ENCODE peak calls at places on chromosome 2, in six cellular contexts. N is H9, W is mesendoderm, S is neuronal stem cell, O is H1, Y is trophoblast cell. G is an unnamed sample.

GRCh38 chr2:96423866-96424265 is 81.3 kb downstream of the NEURL3 start:
- DNase-seq in S (no peak), O (no peak), Y (peak), N (no peak), W (no peak), G (no peak)

GRCh38 chr2:119753930-119754321 is 5.8 kb upstream of the PTPN4 start:
- DNase-seq in W (no peak), S (no peak), N (no peak), Y (no peak), O (no peak), G (no peak)

GRCh38 chr2:118750959-118751565 is 96.4 kb downstream of the EN1 start:
- DNase-seq in N (no peak), W (no peak), S (no peak), O (no peak), Y (no peak), G (no peak)

GRCh38 chr2:165563468-165564225 is 94.1 kb downstream of the CSRNP3 start:
- DNase-seq in N (no peak), W (peak), S (no peak), Y (no peak), O (no peak), G (no peak)

GRCh38 chr2:66587216-66587615 is 152.3 kb downstream of the MEIS1 start:
- DNase-seq in O (no peak), S (no peak), N (peak), W (peak), Y (peak), G (no peak)

GRCh38 chr2:108267117-108267516 is 21.6 kb upstream of the SULT1C2 start:
- DNase-seq in O (no peak), Y (peak), W (no peak), N (no peak), S (no peak), G (peak)

GRCh38 chr2:73944714-73945113 is 18.0 kb downstream of the DGUOK start:
- DNase-seq in W (no peak), S (no peak), N (no peak), Y (peak), O (no peak), G (no peak)

GRCh38 chr2:231640646-231641111 is 48.0 kb downstream of the TEX44 start:
- DNase-seq in N (no peak), S (no peak), Y (peak), W (no peak), O (no peak), G (peak)

GRCh38 chr2:156625360-156625995 is 189.3 kb downstream of the GPD2 start:
- DNase-seq in Y (no peak), W (no peak), O (no peak), N (no peak), S (no peak), G (no peak)

GRCh38 chr2:238425979-238426567 is 654 bp upstream of the ASB1 start:
- DNase-seq in Y (peak), S (peak), N (no peak), W (peak), O (no peak), G (peak)

GRCh38 chr2:217753460-217754200 is 249.2 kb downstream of the TNS1 start:
- DNase-seq in N (no peak), Y (no peak), O (no peak), S (no peak), W (peak), G (peak)

DNA sequence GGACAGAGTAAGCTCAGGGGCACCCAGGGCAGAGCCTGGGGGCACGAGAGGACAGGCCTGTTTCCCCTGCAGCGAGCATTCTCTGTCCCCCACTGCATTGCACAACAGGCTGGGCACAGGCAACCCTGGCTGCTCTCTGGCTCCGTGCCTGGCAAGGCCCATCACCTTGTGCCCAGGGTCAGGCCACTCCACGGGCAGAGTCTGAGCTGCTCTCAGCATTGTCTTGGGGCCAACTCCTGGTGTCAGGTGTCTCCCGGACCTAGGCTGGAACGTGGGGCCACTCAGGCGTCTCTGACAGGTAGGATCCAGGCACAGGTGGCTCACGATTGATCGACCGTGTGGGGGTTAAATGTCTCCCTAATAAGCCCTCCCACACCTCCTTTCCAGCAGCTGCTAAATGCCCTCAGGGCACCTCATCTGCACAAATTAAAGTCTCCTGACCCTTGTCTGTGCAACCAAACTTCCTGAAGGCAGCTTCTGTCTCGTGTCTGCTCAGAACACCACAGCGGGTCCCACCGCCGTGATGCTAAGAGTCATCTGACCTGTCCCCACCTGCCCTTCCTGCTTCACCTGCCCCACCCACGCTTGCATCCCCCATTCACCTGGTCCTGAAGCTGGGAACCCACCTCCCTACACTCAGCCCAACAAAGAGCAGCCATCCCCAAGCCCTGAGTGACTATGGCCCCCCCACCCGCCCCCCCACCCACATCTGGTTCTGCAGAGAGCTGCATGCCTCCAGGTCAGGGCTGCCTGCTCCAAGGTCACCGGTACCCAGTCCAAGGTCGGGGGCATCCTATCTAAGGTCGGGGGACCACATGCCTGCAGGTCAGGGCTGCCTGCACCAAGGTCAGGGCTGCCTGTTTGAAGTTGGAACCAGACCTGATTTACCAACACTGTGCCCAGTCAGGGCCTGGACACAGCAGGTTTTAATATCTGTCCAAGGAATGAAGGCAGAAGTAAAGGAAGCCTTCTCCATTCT is 66.4 kb upstream of the GPC1 start:
- DNase-seq in O (no peak), Y (no peak), S (no peak), W (no peak), N (no peak), G (no peak)
- H3K4ac ChIP-seq in O (no peak), Y (no peak), S (peak), W (no peak), N (no peak), G (no peak)

DNA sequence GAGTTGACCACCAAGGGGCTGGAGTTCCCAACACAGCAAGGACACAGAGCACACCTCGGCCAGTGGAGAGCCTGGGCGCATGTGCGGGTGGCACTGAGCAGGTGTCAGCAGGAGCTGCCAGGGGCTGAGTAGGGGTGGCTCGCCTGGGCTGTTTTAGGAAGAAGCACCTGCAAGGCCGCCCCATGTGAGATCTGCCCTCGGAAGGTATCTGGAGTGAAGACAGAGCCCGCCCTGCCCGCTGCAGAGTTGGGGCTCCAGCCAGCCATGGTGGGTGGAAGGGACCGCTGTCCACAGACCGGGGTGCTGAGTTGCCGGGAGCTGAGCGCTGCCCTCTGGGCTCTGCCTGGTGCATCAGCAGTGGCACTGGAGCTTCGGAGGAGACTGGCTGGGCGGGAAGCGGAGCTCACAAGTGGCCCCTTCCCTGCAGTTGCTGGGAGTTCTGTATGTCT is 35.2 kb downstream of the MTERF4 start:
- DNase-seq in S (peak), O (no peak), Y (no peak), W (peak), N (peak), G (peak)
- H3K27ac ChIP-seq in S (no peak), O (no peak), Y (no peak), W (no peak), N (no peak), G (no peak)

GRCh38 chr2:197102202-197102601 is 175.7 kb upstream of the PGAP1 start:
- DNase-seq in N (no peak), W (no peak), S (no peak), Y (peak), O (no peak), G (no peak)

GRCh38 chr2:197109326-197109725 is 182.8 kb upstream of the PGAP1 start:
- DNase-seq in W (no peak), Y (no peak), S (no peak), O (no peak), N (no peak), G (no peak)

GRCh38 chr2:197103363-197103762 is 176.9 kb upstream of the PGAP1 start:
- DNase-seq in W (no peak), Y (no peak), N (no peak), S (no peak), O (no peak), G (no peak)

GRCh38 chr2:197108758-197109157 is 182.3 kb upstream of the PGAP1 start:
- DNase-seq in N (no peak), S (no peak), Y (peak), O (no peak), W (no peak), G (peak)

DNA sequence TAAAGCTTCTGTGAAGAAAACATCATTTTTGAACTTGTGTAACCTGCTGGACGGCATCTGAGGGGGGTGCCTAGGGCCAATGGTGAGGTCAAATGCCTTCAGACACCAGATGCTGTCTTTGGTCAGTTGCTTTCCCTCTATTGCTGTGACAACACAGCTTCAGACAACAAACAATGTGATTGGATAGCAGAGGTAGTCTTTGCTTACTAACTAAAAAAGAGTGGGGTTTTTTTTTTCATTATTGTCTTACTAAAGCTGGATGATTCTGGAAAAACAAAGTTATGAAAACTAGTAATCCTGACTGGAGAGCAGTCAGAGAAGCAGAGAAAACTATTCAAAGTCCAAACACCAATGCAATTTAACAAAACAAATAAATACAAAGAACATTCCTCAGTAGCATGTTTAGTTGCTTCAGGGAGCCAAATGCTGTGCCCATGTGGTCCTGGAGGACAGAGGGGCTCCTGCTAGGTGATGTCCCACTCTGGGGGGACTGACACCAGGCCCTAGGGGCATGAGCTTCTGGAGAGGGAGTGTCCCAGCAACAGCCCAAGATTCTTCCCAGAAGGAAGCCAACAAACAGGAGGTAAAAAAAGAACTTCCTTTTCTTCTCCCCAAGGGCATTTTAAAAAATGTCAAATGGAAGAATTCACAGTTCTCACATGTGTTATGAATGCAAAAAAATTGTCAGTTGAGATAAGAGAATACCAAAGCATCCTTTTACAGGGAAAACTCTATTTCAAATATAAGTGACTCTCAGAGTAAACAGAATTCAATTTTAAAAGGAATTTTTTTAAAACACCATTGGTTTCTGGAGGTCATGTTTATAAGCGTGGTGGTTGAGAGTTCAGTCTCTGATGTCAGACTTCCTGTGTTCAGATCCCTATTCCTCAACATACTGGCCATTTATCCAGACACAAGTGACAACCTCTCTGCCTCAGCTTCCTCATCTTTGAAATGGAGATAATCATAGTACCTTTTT is 181.1 kb upstream of the PGAP1 start:
- DNase-seq in N (no peak), S (no peak), W (peak), Y (peak), O (no peak), G (peak)
- H2BK5ac ChIP-seq in N (no peak), S (no peak), W (no peak), Y (peak), O (no peak), G (no peak)

DNA sequence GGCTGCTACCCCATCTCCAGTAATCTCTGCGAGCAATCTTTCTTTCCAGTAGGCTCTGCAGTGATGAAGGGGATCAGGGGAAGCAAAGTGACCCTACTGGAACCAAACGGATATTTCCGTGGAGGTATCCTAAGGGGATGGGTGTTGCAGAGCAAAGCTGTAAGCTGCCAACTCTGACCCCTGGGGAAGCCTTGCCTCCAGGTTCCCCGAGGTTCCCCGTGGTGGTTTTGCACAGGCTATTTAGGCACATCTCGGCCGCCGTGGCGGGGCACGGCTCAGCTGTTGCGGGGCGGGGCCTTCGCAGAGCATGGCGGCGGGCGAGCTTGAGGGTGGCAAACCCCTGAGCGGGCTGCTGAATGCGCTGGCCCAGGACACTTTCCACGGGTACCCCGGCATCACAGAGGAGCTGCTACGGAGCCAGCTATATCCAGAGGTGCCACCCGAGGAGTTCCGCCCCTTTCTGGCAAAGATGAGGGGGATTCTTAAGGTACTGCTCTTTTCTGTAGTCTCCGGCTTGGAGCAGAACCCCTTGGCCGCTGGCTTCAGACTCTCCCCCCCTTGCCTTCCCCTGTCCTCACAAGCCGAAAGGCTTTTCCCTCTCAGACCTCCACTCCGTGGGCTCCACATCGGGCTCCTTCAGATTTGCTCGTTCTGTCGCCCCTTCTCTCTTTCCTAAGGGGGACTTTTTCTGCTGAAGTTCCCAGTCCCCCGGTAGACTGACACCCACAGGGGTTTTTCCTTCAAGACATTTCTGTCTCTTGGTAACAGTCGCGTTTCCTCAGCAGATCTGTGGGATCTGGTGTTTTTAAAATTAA is at the start of gene COMMD1:
- DNase-seq in N (peak), O (no peak), W (peak), S (peak), Y (peak), G (peak)
- H3K4ac ChIP-seq in N (no peak), O (no peak), W (no peak), S (no peak), Y (peak), G (peak)

GRCh38 chr2:213149332-213149875 is 2.0 kb downstream of the IKZF2 start:
- DNase-seq in Y (no peak), S (no peak), O (no peak), W (peak), N (no peak), G (no peak)
- H3K27ac ChIP-seq in Y (no peak), S (no peak), O (no peak), W (no peak), N (no peak), G (no peak)